ENCODE peak calls at places on chromosome 22, in six cellular contexts. One of them, this sample, is unnamed.

GRCh38 chr22:50731811-50732624 is 6.0 kb upstream of the ACR start:
- DNase-seq in SK-N-SH: peak; percentile 86
- DNase-seq in HCT116: peak; percentile 15
- DNase-seq in GM23248: peak; percentile 66
- DNase-seq in neural progenitor cell: peak; percentile 43
- DNase-seq in PC-3: peak; percentile 56
- DNase-seq in this sample: peak; percentile 68

GRCh38 chr22:20567371-20567847 is 60.0 kb downstream of the MED15 start:
- DNase-seq in PC-3: peak; percentile 91
- DNase-seq in HCT116: no peak
- DNase-seq in GM23248: peak; percentile 94
- DNase-seq in neural progenitor cell: no peak
- DNase-seq in SK-N-SH: no peak
- DNase-seq in this sample: no peak

GRCh38 chr22:42443240-42444059 is 11.2 kb upstream of the NFAM1 start:
- DNase-seq in GM23248: peak; percentile 24
- DNase-seq in neural progenitor cell: no peak
- DNase-seq in SK-N-SH: no peak
- DNase-seq in HCT116: no peak
- DNase-seq in PC-3: peak; percentile 47
- DNase-seq in this sample: no peak

GRCh38 chr22:43066844-43067385 is 22.3 kb downstream of the TTLL1 start:
- DNase-seq in GM23248: peak; percentile 78
- DNase-seq in SK-N-SH: no peak
- DNase-seq in PC-3: peak; percentile 75
- DNase-seq in HCT116: peak; percentile 47
- DNase-seq in neural progenitor cell: no peak
- DNase-seq in this sample: no peak

GRCh38 chr22:43007519-43008102 is 7.3 kb downstream of the PACSIN2 start:
- DNase-seq in PC-3: no peak
- DNase-seq in neural progenitor cell: no peak
- DNase-seq in GM23248: peak; percentile 86
- DNase-seq in SK-N-SH: no peak
- DNase-seq in HCT116: no peak
- DNase-seq in this sample: no peak

GRCh38 chr22:21074092-21074715 is 28.5 kb downstream of the LRRC74B start:
- DNase-seq in GM23248: peak; percentile 96
- DNase-seq in HCT116: peak; percentile 4
- DNase-seq in PC-3: peak; percentile 84
- DNase-seq in SK-N-SH: no peak
- DNase-seq in neural progenitor cell: no peak
- DNase-seq in this sample: no peak

GRCh38 chr22:49959782-49960158 is 802 bp upstream of the PIM3 start:
- DNase-seq in SK-N-SH: peak; percentile 80
- DNase-seq in GM23248: peak; percentile 65
- DNase-seq in neural progenitor cell: no peak
- DNase-seq in HCT116: no peak
- DNase-seq in PC-3: peak; percentile 69
- DNase-seq in this sample: no peak

GRCh38 chr22:38035530-38035885 is 21.7 kb upstream of the PICK1 start:
- DNase-seq in HCT116: no peak
- DNase-seq in SK-N-SH: peak; percentile 19
- DNase-seq in GM23248: no peak
- DNase-seq in PC-3: no peak
- DNase-seq in neural progenitor cell: no peak
- DNase-seq in this sample: no peak

GRCh38 chr22:39151329-39151975 is 1.0 kb downstream of the CBX7 start:
- DNase-seq in PC-3: no peak
- DNase-seq in HCT116: no peak
- DNase-seq in neural progenitor cell: no peak
- DNase-seq in SK-N-SH: no peak
- DNase-seq in GM23248: peak; percentile 23
- DNase-seq in this sample: peak; percentile 36

GRCh38 chr22:19821523-19822300 is 33.0 kb downstream of the GNB1L start:
- DNase-seq in SK-N-SH: peak; percentile 42
- DNase-seq in GM23248: no peak
- DNase-seq in PC-3: no peak
- DNase-seq in HCT116: no peak
- DNase-seq in neural progenitor cell: no peak
- DNase-seq in this sample: no peak

DNA sequence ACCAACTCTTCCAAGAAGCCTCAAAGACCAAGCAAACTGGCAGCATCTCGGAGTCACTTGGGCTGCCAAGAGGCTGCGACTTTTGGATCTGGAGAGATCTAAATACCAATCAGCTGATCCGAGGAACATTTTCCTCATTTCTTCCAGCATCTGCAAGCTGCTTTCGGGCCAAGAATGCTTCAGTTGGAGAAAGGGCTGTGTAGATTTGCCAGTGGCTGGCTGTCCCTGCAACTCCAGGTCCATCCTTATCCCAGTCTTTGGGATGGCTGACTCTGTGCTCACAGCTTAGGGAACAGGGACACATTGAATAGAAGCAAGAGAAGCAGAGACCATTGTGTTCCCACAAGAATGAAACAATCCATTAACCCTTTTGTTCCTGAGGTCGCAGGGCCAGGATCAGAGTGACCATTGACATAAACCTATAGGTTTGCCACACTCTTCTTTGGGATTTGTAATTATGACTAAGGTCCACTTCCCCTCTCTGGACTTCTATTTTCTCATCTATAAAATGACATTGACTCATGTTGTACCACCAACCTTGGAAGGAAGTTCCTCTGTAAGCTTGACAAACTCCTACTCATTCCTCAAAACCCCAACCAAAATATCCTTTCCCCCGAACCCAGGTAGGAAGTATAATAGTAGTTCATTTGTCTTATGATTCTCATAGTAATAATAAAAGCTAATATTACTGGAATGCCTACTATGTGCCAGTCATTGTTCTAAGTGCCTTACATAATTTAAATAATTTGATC is 340.8 kb downstream of the MN1 start:
- DNase-seq in neural progenitor cell: peak; percentile 75
- DNase-seq in HCT116: no peak
- DNase-seq in PC-3: peak; percentile 16
- DNase-seq in SK-N-SH: no peak
- DNase-seq in GM23248: peak; percentile 88
- DNase-seq in this sample: no peak
- H3K9ac ChIP-seq in neural progenitor cell: no peak overlapping the region
- H3K9ac ChIP-seq in HCT116: no peak overlapping the region
- H3K9ac ChIP-seq in PC-3: no peak overlapping the region
- H3K9ac ChIP-seq in SK-N-SH: peak overlapping the region; percentile 25
- H3K9ac ChIP-seq in GM23248: peak overlapping the region; percentile 57
- H3K9ac ChIP-seq in this sample: no peak overlapping the region

DNA sequence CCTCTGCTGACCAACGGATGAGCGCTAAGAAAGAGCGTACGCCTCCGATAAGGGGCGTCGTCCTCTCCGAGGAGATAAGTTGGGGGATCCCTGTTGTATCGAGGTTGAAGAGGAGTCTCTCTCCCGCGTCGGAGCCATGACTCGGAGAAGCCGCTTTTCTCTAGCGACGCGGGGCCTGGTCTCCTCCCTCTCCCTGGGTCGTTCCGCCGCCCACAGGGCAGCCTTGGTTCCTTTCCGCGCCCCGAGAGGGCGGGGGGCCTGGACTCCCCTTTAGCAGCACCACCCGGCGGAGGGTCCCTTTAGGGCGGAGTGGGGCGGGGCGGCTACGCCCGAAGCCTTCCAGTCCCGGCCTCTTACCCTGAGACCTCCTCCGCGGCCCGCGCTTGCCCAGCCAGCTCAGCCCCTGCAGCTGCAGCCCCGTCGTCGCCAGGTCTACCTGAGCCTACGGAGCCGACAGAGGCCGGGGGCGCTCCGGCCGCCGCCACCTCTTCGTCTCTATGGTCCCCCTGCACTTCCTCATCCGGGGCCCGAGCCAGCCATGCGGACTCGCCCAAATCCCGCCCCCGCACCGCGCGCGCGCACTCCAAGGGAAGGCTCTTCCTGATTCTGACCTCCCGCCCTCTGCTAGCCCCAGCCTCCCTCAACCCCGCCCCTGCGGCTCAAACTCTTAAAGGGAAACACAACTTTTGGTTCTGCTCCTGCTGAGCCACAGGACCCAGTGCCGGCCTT is at the start of gene PRR14L:
- DNase-seq in PC-3: peak; percentile 90
- DNase-seq in neural progenitor cell: peak; percentile 98
- DNase-seq in HCT116: peak; percentile 91
- DNase-seq in GM23248: peak; percentile 97
- DNase-seq in SK-N-SH: peak; percentile 96
- DNase-seq in this sample: peak; percentile 97
- H3K4me1 ChIP-seq in PC-3: peaks cover 26% of the 10 kb centered on the region
- H3K4me1 ChIP-seq in neural progenitor cell: peaks cover 37% of the 10 kb centered on the region
- H3K4me1 ChIP-seq in HCT116: peaks cover 51% of the 10 kb centered on the region
- H3K4me1 ChIP-seq in GM23248: peaks cover 38% of the 10 kb centered on the region
- H3K4me1 ChIP-seq in SK-N-SH: peaks cover 31% of the 10 kb centered on the region
- H3K4me1 ChIP-seq in this sample: peaks cover 8% of the 10 kb centered on the region

GRCh38 chr22:24433001-24433867 is 5.8 kb downstream of the ADORA2A start:
- DNase-seq in GM23248: no peak
- DNase-seq in PC-3: no peak
- DNase-seq in HCT116: no peak
- DNase-seq in neural progenitor cell: no peak
- DNase-seq in SK-N-SH: peak; percentile 18
- DNase-seq in this sample: no peak
- TF ChIP-seq EZH2phosphoT487 in GM23248: no peak
- TF ChIP-seq EZH2phosphoT487 in PC-3: no peak
- TF ChIP-seq EZH2phosphoT487 in HCT116: no peak
- TF ChIP-seq EZH2phosphoT487 in neural progenitor cell: no peak
- TF ChIP-seq EZH2phosphoT487 in SK-N-SH: no peak
- TF ChIP-seq EZH2phosphoT487 in this sample: no peak

GRCh38 chr22:48382197-48382596 is 1445.5 kb downstream of the BRD1 start:
- DNase-seq in SK-N-SH: peak; percentile 30
- DNase-seq in neural progenitor cell: no peak
- DNase-seq in HCT116: no peak
- DNase-seq in GM23248: no peak
- DNase-seq in PC-3: no peak
- DNase-seq in this sample: no peak
- H3K9ac ChIP-seq in SK-N-SH: no peak overlapping the region
- H3K9ac ChIP-seq in neural progenitor cell: no peak overlapping the region
- H3K9ac ChIP-seq in HCT116: no peak overlapping the region
- H3K9ac ChIP-seq in GM23248: no peak overlapping the region
- H3K9ac ChIP-seq in PC-3: no peak overlapping the region
- H3K9ac ChIP-seq in this sample: no peak overlapping the region

GRCh38 chr22:40592352-40593113 is 44.0 kb downstream of the MRTFA start:
- DNase-seq in PC-3: no peak
- DNase-seq in GM23248: no peak
- DNase-seq in SK-N-SH: no peak
- DNase-seq in neural progenitor cell: no peak
- DNase-seq in HCT116: no peak
- DNase-seq in this sample: no peak
- H3K4me1 ChIP-seq in PC-3: peaks cover 26% of the 10 kb centered on the region
- H3K4me1 ChIP-seq in GM23248: peaks cover 53% of the 10 kb centered on the region
- H3K4me1 ChIP-seq in SK-N-SH: peaks cover 4% of the 10 kb centered on the region
- H3K4me1 ChIP-seq in neural progenitor cell: peaks cover 9% of the 10 kb centered on the region
- H3K4me1 ChIP-seq in HCT116: peaks cover 40% of the 10 kb centered on the region
- H3K4me1 ChIP-seq in this sample: peaks cover 15% of the 10 kb centered on the region

GRCh38 chr22:46081036-46081830 is 69.1 kb upstream of the PPARA start:
- DNase-seq in GM23248: peak; percentile 75
- DNase-seq in neural progenitor cell: no peak
- DNase-seq in HCT116: no peak
- DNase-seq in SK-N-SH: no peak
- DNase-seq in PC-3: no peak
- DNase-seq in this sample: no peak

GRCh38 chr22:46078241-46079092 is 71.9 kb upstream of the PPARA start:
- DNase-seq in PC-3: peak; percentile 88
- DNase-seq in SK-N-SH: peak; percentile 68
- DNase-seq in HCT116: no peak
- DNase-seq in GM23248: peak; percentile 95
- DNase-seq in neural progenitor cell: no peak
- DNase-seq in this sample: no peak

GRCh38 chr22:46079093-46079860 is 71.0 kb upstream of the PPARA start:
- DNase-seq in HCT116: no peak
- DNase-seq in SK-N-SH: no peak
- DNase-seq in GM23248: peak; percentile 56
- DNase-seq in PC-3: no peak
- DNase-seq in neural progenitor cell: no peak
- DNase-seq in this sample: no peak

GRCh38 chr22:46081831-46082210 is 68.5 kb upstream of the PPARA start:
- DNase-seq in GM23248: peak; percentile 65
- DNase-seq in PC-3: no peak
- DNase-seq in HCT116: no peak
- DNase-seq in neural progenitor cell: peak; percentile 26
- DNase-seq in SK-N-SH: no peak
- DNase-seq in this sample: no peak

GRCh38 chr22:46079861-46080821 is 70.2 kb upstream of the PPARA start:
- DNase-seq in SK-N-SH: peak; percentile 85
- DNase-seq in PC-3: peak; percentile 79
- DNase-seq in HCT116: no peak
- DNase-seq in neural progenitor cell: no peak
- DNase-seq in GM23248: peak; percentile 96
- DNase-seq in this sample: no peak
- TF ChIP-seq EZH2phosphoT487 in SK-N-SH: no peak
- TF ChIP-seq EZH2phosphoT487 in PC-3: no peak
- TF ChIP-seq EZH2phosphoT487 in HCT116: no peak
- TF ChIP-seq EZH2phosphoT487 in neural progenitor cell: no peak
- TF ChIP-seq EZH2phosphoT487 in GM23248: peak; percentile 7
- TF ChIP-seq EZH2phosphoT487 in this sample: no peak

DNA sequence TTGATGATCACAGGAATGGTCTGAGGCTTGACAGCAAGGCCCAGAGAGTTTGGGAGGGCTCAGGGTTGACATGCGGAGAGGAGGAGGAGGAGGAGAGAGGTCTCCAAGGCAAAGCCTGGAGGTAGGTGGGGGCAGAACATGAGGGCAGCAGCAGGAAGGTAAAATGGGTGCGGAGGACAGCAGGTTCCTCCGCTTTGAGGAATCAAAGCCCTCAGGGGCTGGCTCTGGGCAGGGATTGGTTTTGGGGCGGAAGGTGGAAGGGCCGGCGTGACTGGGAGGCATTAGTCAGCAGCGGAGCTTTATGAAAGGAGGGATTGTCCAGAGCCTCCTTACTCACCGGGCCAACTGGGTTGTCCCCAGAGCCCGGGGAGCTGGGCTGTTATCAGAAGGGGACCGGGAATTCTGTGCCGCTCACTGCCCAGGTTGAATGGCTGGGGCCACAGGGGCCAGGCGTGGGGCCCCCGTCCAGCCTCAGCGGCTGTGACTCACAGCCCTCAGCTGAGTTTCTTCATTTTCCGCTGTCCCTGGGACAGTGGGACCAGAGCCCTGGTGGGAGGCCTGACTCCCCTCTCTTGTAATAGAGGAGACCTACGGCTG is 36.2 kb downstream of the LIF start:
- DNase-seq in HCT116: peak; percentile 96
- DNase-seq in GM23248: no peak
- DNase-seq in PC-3: peak; percentile 97
- DNase-seq in SK-N-SH: peak; percentile 15
- DNase-seq in neural progenitor cell: peak; percentile 29
- DNase-seq in this sample: no peak
- H3K9ac ChIP-seq in HCT116: peak overlapping the region; percentile 80
- H3K9ac ChIP-seq in GM23248: no peak overlapping the region
- H3K9ac ChIP-seq in PC-3: peak overlapping the region; percentile 96
- H3K9ac ChIP-seq in SK-N-SH: peak overlapping the region; percentile 53
- H3K9ac ChIP-seq in neural progenitor cell: no peak overlapping the region
- H3K9ac ChIP-seq in this sample: no peak overlapping the region

This sample was measured in MM.1S.